ENCODE peak calls at places on chromosomes 1 and 21, in six cellular contexts. One of them, this sample, is unnamed.
A peak's percentile ranks its signal among the peaks of the same experiment; 100 is the strongest.

GRCh38 chr1:51968632-51969031 is 21.9 kb downstream of the RAB3B start:
- DNase-seq in kidney: no peak
- DNase-seq in mammary epithelial cell: no peak
- DNase-seq in CD8-positive, alpha-beta T cell: no peak
- DNase-seq in heart left ventricle: no peak
- DNase-seq in heart right ventricle: no peak
- DNase-seq in this sample: no peak

GRCh38 chr1:234871039-234871709 is 257.5 kb downstream of the TOMM20 start:
- DNase-seq in kidney: no peak
- DNase-seq in mammary epithelial cell: no peak
- DNase-seq in CD8-positive, alpha-beta T cell: no peak
- DNase-seq in heart left ventricle: no peak
- DNase-seq in heart right ventricle: no peak
- DNase-seq in this sample: no peak

GRCh38 chr21:44365251-44365966 is 12.0 kb downstream of the TRPM2 start:
- DNase-seq in kidney: peak; percentile 66
- DNase-seq in mammary epithelial cell: no peak
- DNase-seq in CD8-positive, alpha-beta T cell: no peak
- DNase-seq in heart left ventricle: no peak
- DNase-seq in heart right ventricle: no peak
- DNase-seq in this sample: no peak

GRCh38 chr1:212513586-212513985 is 80.9 kb downstream of the NENF start:
- DNase-seq in kidney: no peak
- DNase-seq in mammary epithelial cell: no peak
- DNase-seq in CD8-positive, alpha-beta T cell: no peak
- DNase-seq in heart left ventricle: no peak
- DNase-seq in heart right ventricle: no peak
- DNase-seq in this sample: no peak

GRCh38 chr1:24015226-24016210 is 35.4 kb upstream of the SRSF10 start:
- DNase-seq in kidney: no peak
- DNase-seq in mammary epithelial cell: no peak
- DNase-seq in CD8-positive, alpha-beta T cell: no peak
- DNase-seq in heart left ventricle: peak; percentile 38
- DNase-seq in heart right ventricle: peak; percentile 63
- DNase-seq in this sample: no peak

GRCh38 chr1:31701137-31701736 is 2.6 kb downstream of the COL16A1 start:
- DNase-seq in kidney: peak; percentile 95
- DNase-seq in mammary epithelial cell: peak; percentile 93
- DNase-seq in CD8-positive, alpha-beta T cell: peak; percentile 33
- DNase-seq in heart left ventricle: peak; percentile 89
- DNase-seq in heart right ventricle: peak; percentile 89
- DNase-seq in this sample: peak; percentile 83

GRCh38 chr1:24503003-24503751 is 541 bp downstream of the RCAN3 start:
- DNase-seq in kidney: no peak
- DNase-seq in mammary epithelial cell: peak; percentile 48
- DNase-seq in CD8-positive, alpha-beta T cell: peak; percentile 47
- DNase-seq in heart left ventricle: peak; percentile 24
- DNase-seq in heart right ventricle: no peak
- DNase-seq in this sample: peak; percentile 68

GRCh38 chr1:241813768-241814270 is 34.2 kb upstream of the EXO1 start:
- DNase-seq in kidney: no peak
- DNase-seq in mammary epithelial cell: peak; percentile 10
- DNase-seq in CD8-positive, alpha-beta T cell: no peak
- DNase-seq in heart left ventricle: no peak
- DNase-seq in heart right ventricle: no peak
- DNase-seq in this sample: no peak

GRCh38 chr21:33975548-33976081 is 60.0 kb upstream of the ATP5PO start:
- DNase-seq in kidney: no peak
- DNase-seq in mammary epithelial cell: peak; percentile 74
- DNase-seq in CD8-positive, alpha-beta T cell: peak; percentile 64
- DNase-seq in heart left ventricle: no peak
- DNase-seq in heart right ventricle: no peak
- DNase-seq in this sample: no peak

GRCh38 chr1:80217377-80217986 is 1211.0 kb upstream of the ADGRL4 start:
- DNase-seq in kidney: no peak
- DNase-seq in mammary epithelial cell: peak; percentile 70
- DNase-seq in CD8-positive, alpha-beta T cell: no peak
- DNase-seq in heart left ventricle: no peak
- DNase-seq in heart right ventricle: peak; percentile 5
- DNase-seq in this sample: no peak

GRCh38 chr1:233523047-233523446 is 90.9 kb upstream of the KCNK1 start:
- DNase-seq in kidney: no peak
- DNase-seq in mammary epithelial cell: no peak
- DNase-seq in CD8-positive, alpha-beta T cell: no peak
- DNase-seq in heart left ventricle: no peak
- DNase-seq in heart right ventricle: no peak
- DNase-seq in this sample: no peak

GRCh38 chr21:46099476-46099875 is 1.6 kb downstream of the COL6A2 start:
- DNase-seq in kidney: peak; percentile 69
- DNase-seq in mammary epithelial cell: no peak
- DNase-seq in CD8-positive, alpha-beta T cell: peak; percentile 8
- DNase-seq in heart left ventricle: peak; percentile 38
- DNase-seq in heart right ventricle: peak; percentile 13
- DNase-seq in this sample: no peak

GRCh38 chr1:15314328-15315281 is 67.6 kb downstream of the FHAD1 start:
- DNase-seq in kidney: no peak
- DNase-seq in mammary epithelial cell: no peak
- DNase-seq in CD8-positive, alpha-beta T cell: no peak
- DNase-seq in heart left ventricle: no peak
- DNase-seq in heart right ventricle: no peak
- DNase-seq in this sample: no peak

GRCh38 chr21:42539931-42540343 is 26.3 kb downstream of the SLC37A1 start:
- DNase-seq in kidney: no peak
- DNase-seq in mammary epithelial cell: no peak
- DNase-seq in CD8-positive, alpha-beta T cell: no peak
- DNase-seq in heart left ventricle: no peak
- DNase-seq in heart right ventricle: no peak
- DNase-seq in this sample: no peak

GRCh38 chr1:74467786-74468377 is 44.5 kb downstream of the LRRC53 start:
- DNase-seq in kidney: no peak
- DNase-seq in mammary epithelial cell: peak; percentile 8
- DNase-seq in CD8-positive, alpha-beta T cell: no peak
- DNase-seq in heart left ventricle: no peak
- DNase-seq in heart right ventricle: no peak
- DNase-seq in this sample: no peak

GRCh38 chr1:31248276-31248675 is 8.6 kb upstream of the NKAIN1 start:
- DNase-seq in kidney: no peak
- DNase-seq in mammary epithelial cell: no peak
- DNase-seq in CD8-positive, alpha-beta T cell: no peak
- DNase-seq in heart left ventricle: no peak
- DNase-seq in heart right ventricle: no peak
- DNase-seq in this sample: no peak

GRCh38 chr1:33624261-33624990 is 152.0 kb downstream of the ZSCAN20 start:
- DNase-seq in kidney: no peak
- DNase-seq in mammary epithelial cell: no peak
- DNase-seq in CD8-positive, alpha-beta T cell: no peak
- DNase-seq in heart left ventricle: no peak
- DNase-seq in heart right ventricle: no peak
- DNase-seq in this sample: no peak

GRCh38 chr1:10960406-10960805 is 52.0 kb upstream of the TARDBP start:
- DNase-seq in kidney: no peak
- DNase-seq in mammary epithelial cell: no peak
- DNase-seq in CD8-positive, alpha-beta T cell: no peak
- DNase-seq in heart left ventricle: no peak
- DNase-seq in heart right ventricle: no peak
- DNase-seq in this sample: no peak

GRCh38 chr1:94720091-94720793 is 99.9 kb upstream of the SLC44A3 start:
- DNase-seq in kidney: no peak
- DNase-seq in mammary epithelial cell: no peak
- DNase-seq in CD8-positive, alpha-beta T cell: no peak
- DNase-seq in heart left ventricle: no peak
- DNase-seq in heart right ventricle: no peak
- DNase-seq in this sample: no peak

GRCh38 chr1:223246468-223246867 is 103.4 kb upstream of the TLR5 start:
- DNase-seq in kidney: no peak
- DNase-seq in mammary epithelial cell: no peak
- DNase-seq in CD8-positive, alpha-beta T cell: no peak
- DNase-seq in heart left ventricle: no peak
- DNase-seq in heart right ventricle: no peak
- DNase-seq in this sample: no peak

GRCh38 chr1:26370591-26371382 is 1.8 kb downstream of the ZNF683 start:
- DNase-seq in kidney: no peak
- DNase-seq in mammary epithelial cell: no peak
- DNase-seq in CD8-positive, alpha-beta T cell: no peak
- DNase-seq in heart left ventricle: no peak
- DNase-seq in heart right ventricle: no peak
- DNase-seq in this sample: no peak
- H3K27ac ChIP-seq in kidney: no peak overlapping the region
- H3K27ac ChIP-seq in mammary epithelial cell: no peak overlapping the region
- H3K27ac ChIP-seq in CD8-positive, alpha-beta T cell: no peak overlapping the region
- H3K27ac ChIP-seq in heart left ventricle: no peak overlapping the region
- H3K27ac ChIP-seq in heart right ventricle: no peak overlapping the region
- H3K27ac ChIP-seq in this sample: no peak overlapping the region

GRCh38 chr1:21878840-21879478 is 58.2 kb downstream of the HSPG2 start:
- DNase-seq in kidney: no peak
- DNase-seq in mammary epithelial cell: no peak
- DNase-seq in CD8-positive, alpha-beta T cell: no peak
- DNase-seq in heart left ventricle: no peak
- DNase-seq in heart right ventricle: no peak
- DNase-seq in this sample: no peak

GRCh38 chr1:21876267-21876666 is 60.8 kb downstream of the HSPG2 start:
- DNase-seq in kidney: no peak
- DNase-seq in mammary epithelial cell: no peak
- DNase-seq in CD8-positive, alpha-beta T cell: no peak
- DNase-seq in heart left ventricle: no peak
- DNase-seq in heart right ventricle: no peak
- DNase-seq in this sample: no peak

GRCh38 chr1:21880619-21880970 is 56.5 kb downstream of the HSPG2 start:
- DNase-seq in kidney: no peak
- DNase-seq in mammary epithelial cell: no peak
- DNase-seq in CD8-positive, alpha-beta T cell: no peak
- DNase-seq in heart left ventricle: no peak
- DNase-seq in heart right ventricle: no peak
- DNase-seq in this sample: no peak

GRCh38 chr1:21879928-21880618 is 57.0 kb downstream of the HSPG2 start:
- DNase-seq in kidney: no peak
- DNase-seq in mammary epithelial cell: no peak
- DNase-seq in CD8-positive, alpha-beta T cell: no peak
- DNase-seq in heart left ventricle: no peak
- DNase-seq in heart right ventricle: no peak
- DNase-seq in this sample: no peak

GRCh38 chr1:21878009-21878809 is 58.9 kb downstream of the HSPG2 start:
- DNase-seq in kidney: no peak
- DNase-seq in mammary epithelial cell: no peak
- DNase-seq in CD8-positive, alpha-beta T cell: no peak
- DNase-seq in heart left ventricle: no peak
- DNase-seq in heart right ventricle: no peak
- DNase-seq in this sample: no peak
- H3K27ac ChIP-seq in kidney: no peak overlapping the region
- H3K27ac ChIP-seq in mammary epithelial cell: no peak overlapping the region
- H3K27ac ChIP-seq in CD8-positive, alpha-beta T cell: no peak overlapping the region
- H3K27ac ChIP-seq in heart left ventricle: no peak overlapping the region
- H3K27ac ChIP-seq in heart right ventricle: no peak overlapping the region
- H3K27ac ChIP-seq in this sample: no peak overlapping the region

DNA sequence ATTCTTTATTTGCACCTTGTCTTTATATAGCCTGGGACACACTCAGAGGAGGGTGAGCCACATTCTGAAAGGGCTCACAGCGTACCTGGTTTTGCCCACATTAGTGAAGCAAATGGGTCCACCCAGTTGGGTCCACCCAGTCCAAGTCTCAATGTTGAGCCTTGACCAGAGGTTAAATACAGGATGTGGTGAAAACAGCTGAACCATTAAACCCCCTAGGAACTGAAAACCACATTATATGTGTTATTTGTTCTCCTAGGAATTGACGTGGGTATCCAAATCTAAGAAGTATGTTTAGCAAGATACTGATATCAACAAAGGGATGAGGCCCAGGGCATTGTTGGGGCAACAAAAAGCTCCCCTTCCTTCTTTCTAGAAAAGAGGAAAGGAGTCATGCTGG is 83.8 kb downstream of the SETD4 start:
- DNase-seq in kidney: no peak
- DNase-seq in mammary epithelial cell: no peak
- DNase-seq in CD8-positive, alpha-beta T cell: no peak
- DNase-seq in heart left ventricle: no peak
- DNase-seq in heart right ventricle: no peak
- DNase-seq in this sample: no peak
- H3K27ac ChIP-seq in kidney: no peak overlapping the region
- H3K27ac ChIP-seq in mammary epithelial cell: no peak overlapping the region
- H3K27ac ChIP-seq in CD8-positive, alpha-beta T cell: no peak overlapping the region
- H3K27ac ChIP-seq in heart left ventricle: no peak overlapping the region
- H3K27ac ChIP-seq in heart right ventricle: no peak overlapping the region
- H3K27ac ChIP-seq in this sample: no peak overlapping the region

GRCh38 chr1:81804320-81804719 is 3.6 kb downstream of the ADGRL2 start:
- DNase-seq in kidney: no peak
- DNase-seq in mammary epithelial cell: no peak
- DNase-seq in CD8-positive, alpha-beta T cell: no peak
- DNase-seq in heart left ventricle: no peak
- DNase-seq in heart right ventricle: no peak
- DNase-seq in this sample: no peak
- H3K27ac ChIP-seq in kidney: no peak overlapping the region
- H3K27ac ChIP-seq in mammary epithelial cell: no peak overlapping the region
- H3K27ac ChIP-seq in CD8-positive, alpha-beta T cell: no peak overlapping the region
- H3K27ac ChIP-seq in heart left ventricle: peak overlapping the region; percentile 97
- H3K27ac ChIP-seq in heart right ventricle: peak overlapping the region; percentile 98
- H3K27ac ChIP-seq in this sample: no peak overlapping the region

GRCh38 chr1:40421348-40421693 is 29.0 kb upstream of the ZFP69B start:
- DNase-seq in kidney: no peak
- DNase-seq in mammary epithelial cell: no peak
- DNase-seq in CD8-positive, alpha-beta T cell: no peak
- DNase-seq in heart left ventricle: no peak
- DNase-seq in heart right ventricle: no peak
- DNase-seq in this sample: no peak

GRCh38 chr1:40411843-40412242 is 38.3 kb downstream of the SMAP2 start:
- DNase-seq in kidney: no peak
- DNase-seq in mammary epithelial cell: no peak
- DNase-seq in CD8-positive, alpha-beta T cell: no peak
- DNase-seq in heart left ventricle: no peak
- DNase-seq in heart right ventricle: no peak
- DNase-seq in this sample: no peak

GRCh38 chr1:40413527-40414252 is 36.6 kb upstream of the ZFP69B start:
- DNase-seq in kidney: no peak
- DNase-seq in mammary epithelial cell: no peak
- DNase-seq in CD8-positive, alpha-beta T cell: no peak
- DNase-seq in heart left ventricle: no peak
- DNase-seq in heart right ventricle: no peak
- DNase-seq in this sample: no peak

GRCh38 chr1:40414331-40414730 is 35.9 kb upstream of the ZFP69B start:
- DNase-seq in kidney: no peak
- DNase-seq in mammary epithelial cell: no peak
- DNase-seq in CD8-positive, alpha-beta T cell: no peak
- DNase-seq in heart left ventricle: no peak
- DNase-seq in heart right ventricle: no peak
- DNase-seq in this sample: no peak

GRCh38 chr1:40416709-40417108 is 33.6 kb upstream of the ZFP69B start:
- DNase-seq in kidney: no peak
- DNase-seq in mammary epithelial cell: no peak
- DNase-seq in CD8-positive, alpha-beta T cell: no peak
- DNase-seq in heart left ventricle: no peak
- DNase-seq in heart right ventricle: no peak
- DNase-seq in this sample: no peak
- H3K27ac ChIP-seq in kidney: no peak overlapping the region
- H3K27ac ChIP-seq in mammary epithelial cell: no peak overlapping the region
- H3K27ac ChIP-seq in CD8-positive, alpha-beta T cell: no peak overlapping the region
- H3K27ac ChIP-seq in heart left ventricle: no peak overlapping the region
- H3K27ac ChIP-seq in heart right ventricle: no peak overlapping the region
- H3K27ac ChIP-seq in this sample: no peak overlapping the region

GRCh38 chr1:28160677-28161328 is 15.7 kb downstream of the PTAFR start:
- DNase-seq in kidney: no peak
- DNase-seq in mammary epithelial cell: peak; percentile 57
- DNase-seq in CD8-positive, alpha-beta T cell: no peak
- DNase-seq in heart left ventricle: no peak
- DNase-seq in heart right ventricle: no peak
- DNase-seq in this sample: no peak
- H3K27ac ChIP-seq in kidney: no peak overlapping the region
- H3K27ac ChIP-seq in mammary epithelial cell: no peak overlapping the region
- H3K27ac ChIP-seq in CD8-positive, alpha-beta T cell: no peak overlapping the region
- H3K27ac ChIP-seq in heart left ventricle: peak overlapping the region; percentile 49
- H3K27ac ChIP-seq in heart right ventricle: peak overlapping the region; percentile 73
- H3K27ac ChIP-seq in this sample: peak overlapping the region; percentile 54

This sample was measured in substantia nigra.